ENCODE peak calls at places on chromosome 21, in five cellular contexts. N is lower leg skin, T is Caco-2, O is fibroblast of pulmonary artery, C is mucosa of descending colon. Y is an unnamed sample.

GRCh38 chr21:28675265-28676041 is 317.2 kb downstream of the LTN1 start:
- DNase-seq in N (peak), T (no peak), O (peak), C (no peak), Y (no peak)

GRCh38 chr21:35329940-35330670 is 281.0 kb upstream of the RUNX1 start:
- DNase-seq in N (no peak), T (no peak), O (no peak), C (no peak), Y (no peak)

GRCh38 chr21:39020751-39021474 is 162.3 kb downstream of the PSMG1 start:
- DNase-seq in N (peak), T (peak), O (peak), C (peak), Y (no peak)

GRCh38 chr21:25636727-25637126 is 2.3 kb upstream of the JAM2 start:
- DNase-seq in N (no peak), T (no peak), O (no peak), C (no peak), Y (no peak)

GRCh38 chr21:36207577-36208320 is 51.1 kb downstream of the DOP1B start:
- DNase-seq in N (no peak), T (no peak), O (peak), C (no peak), Y (no peak)

GRCh38 chr21:42171091-42172053 is 47.6 kb upstream of the ABCG1 start:
- DNase-seq in N (peak), T (no peak), O (no peak), C (peak), Y (no peak)

GRCh38 chr21:28485301-28486022 is 507.2 kb downstream of the LTN1 start:
- DNase-seq in N (no peak), T (no peak), O (peak), C (no peak), Y (no peak)

GRCh38 chr21:39175665-39176064 is 7.6 kb downstream of the PSMG1 start:
- DNase-seq in N (no peak), T (no peak), O (no peak), C (no peak), Y (no peak)

GRCh38 chr21:38993561-38993960 is 187.8 kb downstream of the ETS2 start:
- DNase-seq in N (peak), T (no peak), O (peak), C (no peak), Y (no peak)

GRCh38 chr21:35268261-35268660 is 219.2 kb upstream of the RUNX1 start:
- DNase-seq in N (no peak), T (no peak), O (no peak), C (no peak), Y (no peak)

GRCh38 chr21:37153935-37154350 is 80.9 kb downstream of the TTC3 start:
- DNase-seq in N (no peak), T (no peak), O (peak), C (peak), Y (no peak)

DNA sequence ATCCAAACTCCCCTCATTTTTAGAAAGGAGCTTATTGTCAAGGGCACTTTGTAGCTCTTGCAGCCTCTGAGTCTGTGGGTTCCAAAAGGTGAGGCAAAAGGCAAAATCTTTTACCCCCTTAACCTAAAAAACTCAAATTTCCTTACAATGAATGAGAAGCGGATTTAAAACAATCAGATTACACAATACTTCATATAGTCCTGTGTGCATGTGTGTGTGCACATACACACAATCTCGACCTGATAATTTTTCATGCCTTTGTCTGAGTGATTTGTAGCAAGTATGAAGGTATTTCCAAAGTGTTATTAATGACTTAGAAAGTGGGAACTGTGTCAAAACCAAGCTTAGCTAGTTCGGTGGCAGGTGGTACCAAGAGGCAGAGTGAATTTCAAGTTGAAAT is 42.9 kb downstream of the GRIK1 start:
- DNase-seq in N (no peak), T (no peak), O (no peak), C (no peak), Y (no peak)
- TF ChIP-seq CTCF in N (no peak), T (no peak), O (no peak), C (no peak), Y (no peak)

GRCh38 chr21:32364387-32364786 is 28.4 kb downstream of the URB1 start:
- DNase-seq in N (no peak), T (no peak), O (no peak), C (no peak), Y (no peak)

GRCh38 chr21:32366191-32366590 is 26.6 kb downstream of the URB1 start:
- DNase-seq in N (no peak), T (no peak), O (no peak), C (no peak), Y (no peak)

GRCh38 chr21:32368386-32368785 is 24.4 kb downstream of the URB1 start:
- DNase-seq in N (no peak), T (no peak), O (no peak), C (no peak), Y (no peak)

GRCh38 chr21:32367158-32367557 is 25.7 kb downstream of the URB1 start:
- DNase-seq in N (no peak), T (no peak), O (no peak), C (no peak), Y (no peak)

DNA sequence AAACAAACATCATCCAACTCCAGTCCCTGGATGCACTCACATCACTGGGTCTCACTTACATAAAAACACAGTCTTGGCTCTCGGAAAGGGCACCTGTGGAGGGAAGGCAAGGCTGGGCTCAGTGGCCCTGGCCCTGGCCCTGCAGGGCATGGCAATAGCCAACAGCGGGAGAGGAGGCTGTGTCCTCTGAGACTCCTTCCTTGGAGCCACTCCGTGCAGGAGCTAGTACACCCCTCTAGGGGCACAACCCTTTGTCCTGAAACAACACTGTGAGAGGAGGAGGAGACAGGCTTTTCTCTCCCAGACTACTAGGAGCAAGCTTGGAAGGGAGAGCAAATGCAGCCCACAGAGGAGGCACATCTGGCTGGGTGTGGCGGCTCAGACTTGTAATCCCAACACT is 28.0 kb downstream of the URB1 start:
- DNase-seq in N (no peak), T (no peak), O (no peak), C (no peak), Y (no peak)
- TF ChIP-seq CTCF in N (no peak), T (no peak), O (no peak), C (no peak), Y (no peak)

GRCh38 chr21:33478858-33479678 is 706 bp downstream of the TMEM50B start:
- DNase-seq in N (no peak), T (peak), O (peak), C (peak), Y (peak)
- TF ChIP-seq CTCF in N (no peak), T (no peak), O (no peak), C (no peak), Y (no peak)

GRCh38 chr21:32716486-32716885 is 11.3 kb downstream of the SYNJ1 start:
- DNase-seq in N (no peak), T (no peak), O (no peak), C (no peak), Y (no peak)
- TF ChIP-seq CTCF in N (no peak), T (no peak), O (no peak), C (no peak), Y (no peak)

DNA sequence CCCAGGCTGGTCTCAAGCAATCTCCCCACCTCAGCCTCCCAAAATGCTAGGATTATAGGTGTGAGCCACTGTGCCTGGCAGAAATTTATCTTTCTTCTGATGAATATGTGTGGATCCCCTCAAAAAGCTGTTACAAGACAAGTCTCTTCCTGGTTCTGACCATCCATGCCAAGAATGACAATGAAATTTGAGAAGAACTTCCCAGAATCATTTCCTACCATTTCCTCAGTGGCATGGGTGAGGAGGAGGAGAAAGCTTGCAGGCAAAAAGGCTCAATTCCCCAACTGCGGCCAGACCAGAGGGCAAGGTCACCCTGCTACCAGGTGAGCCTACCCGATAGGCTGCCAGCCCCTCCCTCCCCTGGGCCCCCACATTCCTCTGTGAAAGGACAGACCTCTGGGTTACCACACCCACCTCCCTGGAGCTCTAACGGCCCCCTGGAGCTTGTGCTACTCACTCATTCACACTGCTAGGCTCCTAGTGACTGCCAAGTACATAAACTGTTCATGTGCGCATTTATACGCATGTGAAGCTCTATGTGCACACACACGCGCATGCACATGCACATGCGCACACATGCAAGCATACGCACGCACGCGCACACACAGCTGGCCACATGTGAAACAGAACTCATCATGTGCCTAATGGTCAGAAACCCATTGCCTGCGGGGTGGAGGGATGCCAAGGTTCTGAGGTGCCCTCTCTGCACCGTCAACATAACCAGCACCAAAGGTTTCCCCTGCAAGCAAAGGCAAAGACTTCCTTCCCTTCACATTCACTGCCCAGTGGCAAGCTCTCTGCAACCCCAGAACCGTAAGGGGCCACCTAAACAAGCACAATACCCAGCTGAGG is 17.1 kb downstream of the MRAP start:
- DNase-seq in N (no peak), T (no peak), O (no peak), C (no peak), Y (no peak)
- TF ChIP-seq CTCF in N (no peak), T (no peak), O (no peak), C (no peak), Y (no peak)

GRCh38 chr21:45407629-45408247 is 2.8 kb downstream of the COL18A1 start:
- DNase-seq in N (no peak), T (no peak), O (no peak), C (peak), Y (no peak)

GRCh38 chr21:45405819-45406762 is 1.1 kb downstream of the COL18A1 start:
- DNase-seq in N (no peak), T (no peak), O (peak), C (peak), Y (no peak)

GRCh38 chr21:45408271-45408791 is 3.4 kb downstream of the COL18A1 start:
- DNase-seq in N (no peak), T (no peak), O (no peak), C (peak), Y (no peak)

GRCh38 chr21:45405271-45405818 is 380 bp downstream of the COL18A1 start:
- DNase-seq in N (no peak), T (no peak), O (peak), C (peak), Y (no peak)

GRCh38 chr21:45406801-45407628 is 2.0 kb downstream of the COL18A1 start:
- DNase-seq in N (no peak), T (no peak), O (no peak), C (peak), Y (no peak)
- TF ChIP-seq CTCF in N (no peak), T (no peak), O (peak), C (no peak), Y (no peak)

DNA sequence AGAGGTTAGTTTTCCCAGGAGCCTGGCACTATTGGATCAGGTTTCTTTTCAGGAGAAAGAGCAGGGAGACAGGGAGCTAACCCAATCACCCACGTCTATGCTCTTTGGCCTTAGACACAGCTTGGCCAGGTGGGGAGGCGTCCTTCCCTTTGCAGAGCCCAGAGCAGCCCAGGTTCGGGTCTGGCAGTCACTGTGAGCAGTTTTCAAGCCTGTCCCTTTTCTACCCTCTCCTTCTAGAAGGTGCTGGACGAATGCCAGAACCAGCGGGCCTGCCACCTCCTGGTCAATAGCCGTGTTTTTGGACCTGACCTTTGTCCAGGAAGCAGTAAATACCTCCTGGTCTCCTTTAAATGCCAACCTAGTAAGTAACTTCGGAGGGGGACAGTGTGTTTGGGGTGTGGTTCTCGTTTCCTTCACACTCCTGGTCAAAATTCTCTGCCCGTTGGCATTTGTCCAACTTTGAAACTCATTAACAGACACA is 44.9 kb downstream of the EVA1C start:
- DNase-seq in N (no peak), T (no peak), O (peak), C (peak), Y (no peak)
- TF ChIP-seq CTCF in N (no peak), T (no peak), O (peak), C (no peak), Y (no peak)

GRCh38 chr21:21373969-21374368 is 375.8 kb downstream of the NCAM2 start:
- DNase-seq in N (no peak), T (no peak), O (peak), C (no peak), Y (no peak)
- TF ChIP-seq CTCF in N (no peak), T (no peak), O (peak), C (no peak), Y (no peak)

GRCh38 chr21:44759628-44760285 is 41.9 kb downstream of the UBE2G2 start:
- DNase-seq in N (no peak), T (no peak), O (no peak), C (no peak), Y (no peak)

GRCh38 chr21:44761747-44762208 is 39.8 kb downstream of the UBE2G2 start:
- DNase-seq in N (no peak), T (no peak), O (no peak), C (no peak), Y (no peak)

GRCh38 chr21:44760376-44760775 is 41.2 kb downstream of the UBE2G2 start:
- DNase-seq in N (no peak), T (no peak), O (no peak), C (no peak), Y (no peak)

GRCh38 chr21:44762221-44763049 is 39.2 kb downstream of the UBE2G2 start:
- DNase-seq in N (no peak), T (no peak), O (no peak), C (no peak), Y (no peak)

GRCh38 chr21:44761011-44761729 is 40.5 kb downstream of the UBE2G2 start:
- DNase-seq in N (no peak), T (no peak), O (no peak), C (no peak), Y (no peak)
- TF ChIP-seq CTCF in N (no peak), T (peak), O (peak), C (peak), Y (peak)